ENCODE peak calls at places on chromosomes 16 and 17, in five cellular contexts. D, O, J, F and V are unnamed samples.

GRCh38 chr17:4177732-4178131 is 34.7 kb downstream of the CYB5D2 start:
- DNase-seq in D (no peak), O (no peak), J (no peak), F (no peak), V (no peak)

GRCh38 chr17:43367588-43368242 is 31.1 kb upstream of the ARL4D start:
- DNase-seq in D (no peak), O (no peak), J (peak; percentile 68), F (no peak), V (no peak)

GRCh38 chr16:69408451-69408850 is 16.0 kb upstream of the CYB5B start:
- DNase-seq in D (peak; percentile 72), O (peak; percentile 61), J (no peak), F (no peak), V (no peak)

GRCh38 chr17:73092518-73093135 is at the start of gene SLC39A11:
- DNase-seq in D (peak; percentile 94), O (peak; percentile 93), J (peak; percentile 98), F (peak; percentile 97), V (peak; percentile 98)

GRCh38 chr16:68396481-68396880 is 51.8 kb downstream of the SMPD3 start:
- DNase-seq in D (no peak), O (peak; percentile 64), J (peak; percentile 32), F (no peak), V (peak; percentile 51)

GRCh38 chr16:67663151-67663876 is 2.6 kb downstream of the PARD6A start:
- DNase-seq in D (peak; percentile 65), O (no peak), J (peak; percentile 85), F (no peak), V (no peak)

GRCh38 chr17:19705771-19706770 is 10.3 kb downstream of the SLC47A2 start:
- DNase-seq in D (no peak), O (no peak), J (no peak), F (peak; percentile 91), V (no peak)

GRCh38 chr16:31499928-31500327 is 8.3 kb downstream of the RUSF1 start:
- DNase-seq in D (no peak), O (no peak), J (no peak), F (no peak), V (no peak)

GRCh38 chr17:65455154-65455971 is 106.1 kb downstream of the AXIN2 start:
- DNase-seq in D (no peak), O (no peak), J (no peak), F (no peak), V (no peak)

GRCh38 chr17:66200685-66201092 is 8.8 kb upstream of the CEP112 start:
- DNase-seq in D (no peak), O (peak; percentile 59), J (peak; percentile 80), F (no peak), V (no peak)

GRCh38 chr16:2779151-2779920 is 2.3 kb upstream of the ELOB start:
- DNase-seq in D (peak; percentile 63), O (no peak), J (no peak), F (no peak), V (peak; percentile 69)

GRCh38 chr16:23807028-23807427 is 28.8 kb upstream of the PRKCB start:
- DNase-seq in D (no peak), O (no peak), J (no peak), F (no peak), V (peak; percentile 89)

DNA sequence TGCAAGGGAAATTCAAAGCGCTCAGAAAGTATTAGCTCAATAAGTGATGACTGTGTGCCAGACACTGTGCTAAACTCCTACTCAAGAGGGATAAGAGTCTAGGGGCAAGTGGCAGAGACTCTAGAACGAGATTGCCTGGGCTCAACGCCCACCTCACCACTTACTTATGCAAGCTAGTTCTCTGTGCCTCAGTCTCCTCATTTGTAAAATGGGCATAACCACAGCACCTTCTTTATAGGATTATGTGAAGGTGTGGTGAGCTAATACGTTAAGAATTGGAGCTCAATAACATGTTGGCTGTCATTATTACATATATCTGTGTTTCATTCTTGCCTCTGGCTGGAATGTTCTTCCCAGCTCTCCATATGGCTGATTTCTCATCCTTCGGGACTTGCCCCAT is 15.4 kb downstream of the DEXI start:
- DNase-seq in D (no peak), O (no peak), J (no peak), F (no peak), V (no peak)
- TF ChIP-seq POLR2AphosphoS5 in D (no peak), O (no peak), J (no peak), F (no peak), V (no peak)

GRCh38 chr17:59330314-59330942 is 1.0 kb upstream of the YPEL2 start:
- DNase-seq in D (peak; percentile 83), O (peak; percentile 77), J (peak; percentile 40), F (no peak), V (peak; percentile 75)

GRCh38 chr17:59331129-59331928 is at the start of gene YPEL2:
- DNase-seq in D (peak; percentile 97), O (peak; percentile 97), J (peak; percentile 98), F (peak; percentile 99), V (peak; percentile 97)

GRCh38 chr17:59327891-59328290 is 3.6 kb upstream of the YPEL2 start:
- DNase-seq in D (no peak), O (no peak), J (no peak), F (no peak), V (no peak)

GRCh38 chr17:59328534-59329095 is 2.8 kb upstream of the YPEL2 start:
- DNase-seq in D (no peak), O (no peak), J (no peak), F (no peak), V (peak; percentile 41)

DNA sequence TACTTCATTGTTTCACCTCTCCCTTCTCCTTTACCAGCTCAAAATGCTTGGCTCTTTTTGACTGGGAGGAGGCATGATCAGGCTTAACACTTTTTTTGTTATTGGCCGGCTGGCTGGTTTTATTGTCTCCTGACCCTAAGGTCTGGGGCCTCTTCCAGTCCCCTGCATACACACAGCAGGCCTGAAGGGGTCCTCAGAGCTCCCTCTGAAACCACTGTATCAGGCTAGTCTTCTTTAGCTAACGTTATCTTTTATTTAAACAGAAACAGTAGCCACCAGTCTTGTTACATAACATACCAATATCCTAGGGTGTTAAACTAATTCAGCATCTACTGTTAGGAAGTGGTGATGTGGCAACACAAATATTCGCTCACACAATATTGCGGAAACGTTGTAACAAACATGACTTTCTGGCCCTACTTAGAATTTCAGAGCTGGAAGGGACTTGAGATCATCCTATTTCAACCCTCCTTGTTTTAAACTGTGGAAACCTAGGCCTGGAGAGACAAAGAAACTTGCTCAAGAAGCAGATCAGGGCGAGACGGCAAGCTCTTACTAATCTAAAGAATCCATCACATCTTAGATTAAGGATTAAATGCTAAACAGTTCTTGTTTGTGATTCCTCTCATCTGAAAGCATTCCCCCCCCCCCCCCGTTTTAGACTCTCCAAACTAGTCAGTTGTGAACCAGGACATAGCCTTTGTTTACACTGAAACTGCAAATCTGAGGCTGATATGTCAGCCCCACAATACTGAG is 1.7 kb upstream of the YPEL2 start:
- DNase-seq in D (peak; percentile 79), O (peak; percentile 66), J (peak; percentile 87), F (no peak), V (peak; percentile 82)
- TF ChIP-seq POLR2AphosphoS5 in D (peak; percentile 75), O (peak; percentile 62), J (no peak), F (peak; percentile 45), V (no peak)

GRCh38 chr17:17256316-17256715 is 19.3 kb upstream of the FLCN start:
- DNase-seq in D (no peak), O (no peak), J (no peak), F (no peak), V (no peak)

GRCh38 chr17:17258011-17258410 is 21.0 kb upstream of the FLCN start:
- DNase-seq in D (no peak), O (no peak), J (no peak), F (no peak), V (no peak)

GRCh38 chr17:17252149-17252810 is 15.3 kb upstream of the FLCN start:
- DNase-seq in D (no peak), O (no peak), J (no peak), F (no peak), V (no peak)

GRCh38 chr17:17254026-17254425 is 17.1 kb upstream of the FLCN start:
- DNase-seq in D (no peak), O (no peak), J (no peak), F (no peak), V (no peak)

DNA sequence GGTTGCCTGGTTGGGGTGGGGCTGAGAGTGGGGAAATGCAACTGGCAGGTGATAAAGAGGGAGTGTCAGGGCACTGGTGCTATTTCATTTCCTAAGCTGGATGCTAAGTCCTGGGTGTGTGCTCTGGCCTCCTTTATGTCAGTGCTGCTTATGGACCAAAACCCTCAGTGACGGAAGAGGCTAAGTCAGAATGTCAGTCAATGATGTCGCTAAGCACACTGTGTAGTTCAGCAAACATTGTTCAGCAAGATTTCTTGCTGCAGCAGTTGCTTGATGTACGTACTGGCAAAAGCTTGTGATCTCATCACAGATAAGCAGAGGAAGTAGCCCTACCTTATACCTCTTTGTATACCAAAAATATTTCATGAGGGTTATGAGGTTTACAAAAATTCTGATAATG is 16.5 kb upstream of the FLCN start:
- DNase-seq in D (no peak), O (no peak), J (no peak), F (no peak), V (no peak)
- TF ChIP-seq POLR2AphosphoS5 in D (no peak), O (no peak), J (no peak), F (no peak), V (no peak)

GRCh38 chr17:78723957-78724356 is 58.1 kb downstream of the CYTH1 start:
- DNase-seq in D (no peak), O (no peak), J (no peak), F (no peak), V (no peak)
- TF ChIP-seq POLR2AphosphoS5 in D (no peak), O (no peak), J (no peak), F (no peak), V (no peak)

GRCh38 chr17:76949913-76950695 is 81.9 kb downstream of the MGAT5B start:
- DNase-seq in D (no peak), O (no peak), J (no peak), F (no peak), V (no peak)
- TF ChIP-seq POLR2AphosphoS5 in D (no peak), O (no peak), J (no peak), F (no peak), V (no peak)